ENCODE peak calls at places on chromosomes 12 and 14, in eight cellular contexts. L, B, T, Y, W, S, J and E are unnamed samples.

GRCh38 chr12:121289962-121290361 is 6.5 kb downstream of the CAMKK2 start:
- DNase-seq in L (no peak), B (no peak), T (no peak), Y (no peak), W (no peak), S (no peak), J (no peak), E (no peak)

GRCh38 chr14:103533999-103534575 is 5.1 kb downstream of the TRMT61A start:
- DNase-seq in L (no peak), B (no peak), T (no peak), Y (no peak), W (no peak), S (no peak), J (no peak), E (no peak)

GRCh38 chr12:93078577-93078976 is 149.5 kb upstream of the EEA1 start:
- DNase-seq in L (no peak), B (no peak), T (no peak), Y (no peak), W (no peak), S (no peak), J (no peak), E (no peak)

GRCh38 chr14:60116181-60116580 is 24.5 kb downstream of the PCNX4 start:
- DNase-seq in L (no peak), B (no peak), T (no peak), Y (no peak), W (no peak), S (no peak), J (no peak), E (no peak)

GRCh38 chr14:105547741-105548169 is 21.4 kb downstream of the TMEM121 start:
- DNase-seq in L (no peak), B (no peak), T (no peak), Y (no peak), W (no peak), S (no peak), J (no peak), E (no peak)

GRCh38 chr12:85405781-85406522 is 125.9 kb downstream of the ALX1 start:
- DNase-seq in L (no peak), B (no peak), T (no peak), Y (no peak), W (no peak), S (no peak), J (no peak), E (no peak)

GRCh38 chr14:89673499-89674225 is 256.6 kb upstream of the FOXN3 start:
- DNase-seq in L (no peak), B (no peak), T (no peak), Y (no peak), W (no peak), S (no peak), J (no peak), E (peak)

GRCh38 chr12:119423285-119423684 is 88.8 kb downstream of the CCDC60 start:
- DNase-seq in L (no peak), B (no peak), T (no peak), Y (no peak), W (no peak), S (peak), J (no peak), E (peak)

GRCh38 chr14:53601409-53601808 is 355.2 kb downstream of the BMP4 start:
- DNase-seq in L (no peak), B (no peak), T (no peak), Y (no peak), W (no peak), S (no peak), J (no peak), E (no peak)

GRCh38 chr14:55446833-55447232 is 6.4 kb upstream of the TBPL2 start:
- DNase-seq in L (no peak), B (no peak), T (no peak), Y (peak), W (no peak), S (no peak), J (no peak), E (no peak)

GRCh38 chr14:20440465-20440864 is 4.5 kb upstream of the KLHL33 start:
- DNase-seq in L (no peak), B (no peak), T (no peak), Y (no peak), W (no peak), S (no peak), J (no peak), E (no peak)

GRCh38 chr12:50188875-50189575 is 21.9 kb upstream of the CERS5 start:
- DNase-seq in L (peak), B (no peak), T (no peak), Y (no peak), W (no peak), S (no peak), J (no peak), E (no peak)

GRCh38 chr12:131647667-131648066 is 63.2 kb upstream of the SFSWAP start:
- DNase-seq in L (no peak), B (no peak), T (no peak), Y (no peak), W (no peak), S (no peak), J (no peak), E (no peak)

GRCh38 chr12:112812598-112813406 is 21.3 kb downstream of the RPH3A start:
- DNase-seq in L (no peak), B (no peak), T (no peak), Y (no peak), W (no peak), S (no peak), J (no peak), E (no peak)

GRCh38 chr12:128702344-128702743 is 121.4 kb downstream of the SLC15A4 start:
- DNase-seq in L (no peak), B (no peak), T (no peak), Y (no peak), W (no peak), S (no peak), J (no peak), E (no peak)

GRCh38 chr12:105204916-105205315 is 31.1 kb downstream of the APPL2 start:
- DNase-seq in L (peak), B (no peak), T (no peak), Y (peak), W (no peak), S (no peak), J (no peak), E (no peak)

GRCh38 chr14:62796431-62796830 is 248.8 kb downstream of the KCNH5 start:
- DNase-seq in L (no peak), B (no peak), T (no peak), Y (no peak), W (no peak), S (no peak), J (no peak), E (no peak)